ENCODE peak calls at places on chromosomes 12 and 14, in seven cellular contexts. I, U, F, A, S, P and O are unnamed samples.

GRCh38 chr12:89405626-89406342 is 53.5 kb upstream of the DUSP6 start:
- DNase-seq in A (no peak), P (no peak), U (no peak), S (no peak), I (no peak), F (no peak), O (no peak)

GRCh38 chr12:12872139-12872933 is 19.0 kb upstream of the GPRC5A start:
- DNase-seq in F (no peak), U (peak; percentile 38), P (no peak), I (no peak), A (no peak), S (peak; percentile 73), O (peak; percentile 58)

GRCh38 chr12:116318738-116319050 is 41.2 kb upstream of the MED13L start:
- DNase-seq in A (no peak), U (no peak), F (no peak), S (peak; percentile 38), P (no peak), I (no peak), O (no peak)

GRCh38 chr12:56581418-56582145 is 48.5 kb downstream of the BAZ2A start:
- DNase-seq in U (no peak), F (no peak), P (no peak), S (peak; percentile 48), I (peak; percentile 62), A (peak; percentile 53), O (no peak)

GRCh38 chr12:57522887-57523705 is 472 bp downstream of the MBD6 start:
- DNase-seq in A (peak; percentile 77), P (peak; percentile 19), U (no peak), S (no peak), F (peak; percentile 38), I (peak; percentile 69), O (peak; percentile 41)

GRCh38 chr12:113466770-113467153 is 4.9 kb downstream of the LHX5 start:
- DNase-seq in S (no peak), P (no peak), A (no peak), I (no peak), F (no peak), U (no peak), O (no peak)

GRCh38 chr12:96140110-96140509 is 54.1 kb upstream of the ELK3 start:
- DNase-seq in F (no peak), P (no peak), U (no peak), A (no peak), I (no peak), S (no peak), O (no peak)

GRCh38 chr14:81406863-81407262 is 6.7 kb upstream of the STON2 start:
- DNase-seq in S (no peak), I (no peak), U (peak; percentile 6), P (peak; percentile 54), F (no peak), A (no peak), O (no peak)

GRCh38 chr14:100047600-100047999 is 17.6 kb upstream of the EVL start:
- DNase-seq in P (no peak), S (no peak), I (no peak), U (no peak), F (no peak), A (no peak), O (no peak)

GRCh38 chr14:95534299-95535225 is at the start of gene GLRX5:
- DNase-seq in F (peak; percentile 100), S (peak; percentile 100), A (peak; percentile 100), I (peak; percentile 99), P (peak; percentile 100), U (peak; percentile 100), O (peak; percentile 99)

GRCh38 chr12:63802012-63802608 is 22.4 kb downstream of the RXYLT1 start:
- DNase-seq in I (no peak), A (no peak), S (peak; percentile 31), P (peak; percentile 45), U (peak; percentile 71), F (peak; percentile 68), O (peak; percentile 11)

GRCh38 chr14:101705733-101706508 is 55.6 kb upstream of the PPP2R5C start:
- DNase-seq in F (no peak), P (peak; percentile 6), S (no peak), U (no peak), I (peak; percentile 78), A (peak; percentile 70), O (no peak)

GRCh38 chr14:103692159-103692558 is 23.1 kb downstream of the XRCC3 start:
- DNase-seq in P (no peak), I (no peak), U (no peak), S (no peak), F (no peak), A (no peak), O (no peak)

GRCh38 chr12:19430988-19431387 is 8.3 kb upstream of the AEBP2 start:
- DNase-seq in P (no peak), I (no peak), A (no peak), F (no peak), S (no peak), U (no peak), O (no peak)

GRCh38 chr14:59918824-59919581 is 941 bp upstream of the LRRC9 start:
- DNase-seq in A (no peak), S (peak; percentile 44), U (peak; percentile 13), I (no peak), F (peak; percentile 48), P (peak; percentile 18), O (peak; percentile 45)

GRCh38 chr12:19491863-19492262 is 52.6 kb downstream of the AEBP2 start:
- DNase-seq in F (no peak), S (no peak), U (no peak), A (no peak), P (no peak), I (no peak), O (no peak)

GRCh38 chr14:70317969-70318634 is 41.4 kb downstream of the COX16 start:
- DNase-seq in P (peak; percentile 51), U (peak; percentile 60), I (no peak), F (peak; percentile 79), A (no peak), S (peak; percentile 20), O (peak; percentile 17)

GRCh38 chr12:92737855-92738850 is 35.4 kb downstream of the PLEKHG7 start:
- DNase-seq in S (no peak), U (no peak), P (no peak), I (no peak), F (no peak), A (no peak), O (no peak)

GRCh38 chr12:7984900-7985299 is 47.6 kb upstream of the FOXJ2 start:
- DNase-seq in P (no peak), U (no peak), I (no peak), A (no peak), F (no peak), S (no peak), O (no peak)

GRCh38 chr14:59254911-59255545 is 66.6 kb downstream of the DAAM1 start:
- DNase-seq in S (no peak), F (peak; percentile 73), A (no peak), P (no peak), U (no peak), I (no peak), O (peak; percentile 19)

GRCh38 chr12:49874142-49874897 is 29.4 kb downstream of the FAIM2 start:
- DNase-seq in A (no peak), U (no peak), I (no peak), P (no peak), F (peak; percentile 25), S (no peak), O (no peak)

GRCh38 chr12:27511031-27511722 is 12.8 kb upstream of the PPFIBP1 start:
- DNase-seq in U (no peak), S (no peak), F (peak; percentile 57), A (no peak), I (no peak), P (no peak), O (no peak)

GRCh38 chr14:76473381-76474263 is 97.7 kb downstream of the ESRRB start:
- DNase-seq in F (no peak), A (no peak), S (peak; percentile 17), U (no peak), I (no peak), P (no peak), O (no peak)

GRCh38 chr14:54919330-54919729 is 16.7 kb upstream of the GCH1 start:
- DNase-seq in A (no peak), F (no peak), U (no peak), P (no peak), I (no peak), S (no peak), O (no peak)

GRCh38 chr14:20314026-20314425 is 8.3 kb upstream of the TTC5 start:
- DNase-seq in P (no peak), S (no peak), A (no peak), F (no peak), U (no peak), I (no peak), O (no peak)

GRCh38 chr14:35418093-35418492 is 13.5 kb upstream of the NFKBIA start:
- DNase-seq in A (no peak), U (no peak), F (no peak), I (no peak), S (no peak), P (no peak), O (no peak)

GRCh38 chr12:108306014-108306501 is 33.1 kb downstream of the CMKLR1 start:
- DNase-seq in I (no peak), S (peak; percentile 55), P (no peak), U (no peak), A (no peak), F (no peak), O (no peak)